ENCODE peak calls at places on chromosomes 7 and 10, in four cellular contexts. B is prostate gland, E is mammary epithelial cell, V is hepatocyte. R is an unnamed sample. For H3K4me1, the result is how much of the 10 kb centered on the place peaks cover.

GRCh38 chr10:810351-810846 is 120.9 kb upstream of the DIP2C start:
- DNase-seq in B (no peak), E (no peak), V (peak), R (no peak)

GRCh38 chr10:18976681-18977251 is 71.8 kb upstream of the MALRD1 start:
- DNase-seq in B (no peak), E (no peak), V (peak), R (no peak)

GRCh38 chr7:30238721-30239441 is 45.5 kb upstream of the ZNRF2 start:
- DNase-seq in B (peak), E (peak), V (peak), R (no peak)

GRCh38 chr7:17144313-17144712 is 154.1 kb upstream of the AHR start:
- DNase-seq in B (no peak), E (peak), V (no peak), R (peak)

GRCh38 chr10:24340429-24340828 is 131.5 kb downstream of the KIAA1217 start:
- DNase-seq in B (no peak), E (no peak), V (no peak), R (no peak)

GRCh38 chr10:35195361-35196306 is 69.0 kb downstream of the CREM start:
- DNase-seq in B (peak), E (peak), V (peak), R (peak)

GRCh38 chr10:49614242-49615198 is 683 bp downstream of the CHAT start:
- DNase-seq in B (no peak), E (no peak), V (no peak), R (no peak)

GRCh38 chr7:36301914-36302771 is 87.5 kb upstream of the ANLN start:
- DNase-seq in B (no peak), E (no peak), V (no peak), R (no peak)

GRCh38 chr10:51886438-51887068 is 187.2 kb upstream of the CSTF2T start:
- DNase-seq in B (no peak), E (no peak), V (no peak), R (no peak)

GRCh38 chr7:39911167-39911566 is 38.9 kb upstream of the CDK13 start:
- DNase-seq in B (no peak), E (no peak), V (no peak), R (no peak)

GRCh38 chr7:14380881-14381280 is 391.4 kb upstream of the ETV1 start:
- DNase-seq in B (no peak), E (no peak), V (no peak), R (no peak)

GRCh38 chr10:1294748-1295147 is 238.6 kb downstream of the WDR37 start:
- DNase-seq in B (no peak), E (no peak), V (no peak), R (no peak)

GRCh38 chr7:50664461-50664922 is 99.3 kb upstream of the DDC start:
- DNase-seq in B (no peak), E (peak), V (no peak), R (no peak)

GRCh38 chr7:7567898-7568531 is 1.3 kb downstream of the MIOS start:
- DNase-seq in B (no peak), E (no peak), V (no peak), R (no peak)

GRCh38 chr7:64618785-64619456 is 47.0 kb upstream of the ZNF107 start:
- DNase-seq in B (peak), E (peak), V (no peak), R (no peak)

GRCh38 chr7:123655614-123656013 is at the start of gene LMOD2:
- DNase-seq in B (no peak), E (no peak), V (no peak), R (no peak)

GRCh38 chr10:126935263-126935946 is 30.2 kb downstream of the DOCK1 start:
- DNase-seq in B (no peak), E (peak), V (no peak), R (no peak)

GRCh38 chr7:71272509-71273214 is 140.7 kb downstream of the GALNT17 start:
- DNase-seq in B (no peak), E (no peak), V (no peak), R (no peak)

GRCh38 chr7:138785587-138786437 is 12.0 kb upstream of the TMEM213 start:
- DNase-seq in B (no peak), E (peak), V (no peak), R (no peak)

GRCh38 chr10:48215148-48215982 is 59.1 kb downstream of the FRMPD2 start:
- DNase-seq in B (peak), E (peak), V (peak), R (no peak)

GRCh38 chr10:52106895-52107294 is 207.2 kb upstream of the DKK1 start:
- DNase-seq in B (no peak), E (no peak), V (no peak), R (no peak)

GRCh38 chr7:91045626-91046025 is 218.6 kb upstream of the FZD1 start:
- DNase-seq in B (no peak), E (no peak), V (no peak), R (no peak)

GRCh38 chr7:116354546-116355422 is 144.4 kb downstream of the TES start:
- DNase-seq in B (peak), E (peak), V (peak), R (no peak)

GRCh38 chr10:127826161-127826740 is 66.5 kb downstream of the CLRN3 start:
- DNase-seq in B (no peak), E (no peak), V (no peak), R (peak)

GRCh38 chr7:150479023-150479716 is 28.7 kb downstream of the GIMAP8 start:
- DNase-seq in B (no peak), E (peak), V (no peak), R (no peak)

GRCh38 chr10:29163746-29164145 is 125.1 kb upstream of the LYZL1 start:
- DNase-seq in B (no peak), E (peak), V (no peak), R (no peak)

GRCh38 chr7:35185908-35186731 is 67.8 kb downstream of the TBX20 start:
- DNase-seq in B (no peak), E (peak), V (peak), R (no peak)

GRCh38 chr10:126716366-126716765 is 45.9 kb upstream of the C10orf90 start:
- DNase-seq in B (no peak), E (no peak), V (no peak), R (no peak)

GRCh38 chr10:83990126-83990525 is 149.2 kb upstream of the GHITM start:
- DNase-seq in B (no peak), E (no peak), V (no peak), R (no peak)

GRCh38 chr10:59177031-59177861 is 803 bp downstream of the PHYHIPL start:
- DNase-seq in B (peak), E (peak), V (peak), R (no peak)

GRCh38 chr7:33040803-33041516 is 21.6 kb downstream of the NT5C3A start:
- DNase-seq in B (peak), E (peak), V (peak), R (peak)

GRCh38 chr10:106424076-106424475 is 740.4 kb downstream of the SORCS1 start:
- DNase-seq in B (no peak), E (peak), V (no peak), R (no peak)

GRCh38 chr7:122092964-122093797 is 50.9 kb downstream of the AASS start:
- DNase-seq in B (peak), E (peak), V (peak), R (peak)

GRCh38 chr10:71985542-71986250 is 21.5 kb downstream of the CHST3 start:
- DNase-seq in B (no peak), E (no peak), V (no peak), R (no peak)

GRCh38 chr7:99837649-99838361 is 10.0 kb downstream of the CYP3A43 start:
- DNase-seq in B (no peak), E (peak), V (peak), R (no peak)

GRCh38 chr10:100020883-100021248 is 11.1 kb upstream of the DNMBP start:
- DNase-seq in B (no peak), E (no peak), V (no peak), R (no peak)
- H3K4me3 ChIP-seq in B (no peak), E (no peak), V (no peak), R (no peak)

GRCh38 chr7:143385891-143386781 is 5.0 kb downstream of the ZYX start:
- DNase-seq in B (no peak), E (no peak), V (no peak), R (peak)
- H3K4me1 ChIP-seq in B (under half), E (half or more), V (under half), R (half or more)

GRCh38 chr10:129506101-129506797 is 39.2 kb downstream of the MGMT start:
- DNase-seq in B (no peak), E (no peak), V (no peak), R (no peak)
- TF ChIP-seq CTCF in B (no peak), E (no peak), V (no peak), R (no peak)

GRCh38 chr10:104331208-104331838 is 6.9 kb downstream of the ITPRIP start:
- DNase-seq in B (no peak), E (peak), V (peak), R (no peak)
- H3K4me3 ChIP-seq in B (no peak), E (no peak), V (no peak), R (no peak)

GRCh38 chr7:15566476-15566875 is 4.7 kb upstream of the AGMO start:
- DNase-seq in B (no peak), E (no peak), V (no peak), R (no peak)

GRCh38 chr7:15567036-15567435 is 5.2 kb upstream of the AGMO start:
- DNase-seq in B (no peak), E (no peak), V (no peak), R (no peak)

GRCh38 chr7:15567652-15568051 is 5.8 kb upstream of the AGMO start:
- DNase-seq in B (peak), E (no peak), V (no peak), R (no peak)

DNA sequence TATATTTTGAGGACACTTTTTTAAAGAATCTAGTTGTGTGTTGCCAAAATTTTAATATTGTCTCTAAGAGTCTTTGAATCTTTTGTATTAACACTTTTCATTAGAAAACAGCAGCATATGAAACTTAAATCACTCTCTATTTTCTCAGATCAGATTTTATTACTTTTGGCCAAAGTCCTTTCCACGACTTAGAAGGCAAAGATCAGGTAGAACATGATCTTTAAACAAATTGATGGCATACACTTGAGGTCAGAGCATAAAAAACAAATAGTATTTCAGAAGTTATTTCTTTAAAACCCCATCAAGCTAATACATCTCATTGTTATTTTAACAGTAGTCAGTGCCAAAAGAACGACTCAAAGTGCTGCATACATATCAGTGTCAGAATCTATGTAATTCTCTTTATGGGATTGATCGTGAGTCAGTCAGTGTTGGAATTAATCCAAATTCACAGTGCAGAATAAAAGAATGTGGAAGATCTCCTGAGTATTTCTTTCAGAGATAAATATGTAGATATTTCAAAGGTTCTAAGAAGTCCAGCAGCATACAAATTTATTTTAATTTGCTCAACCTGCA is 9.6 kb upstream of the AGMO start:
- DNase-seq in B (no peak), E (peak), V (no peak), R (no peak)
- H3K4me1 ChIP-seq in B (under half), E (under half), V (under half), R (under half)

GRCh38 chr10:88461426-88461825 is 121.7 kb downstream of the RNLS start:
- DNase-seq in B (no peak), E (no peak), V (no peak), R (no peak)
- TF ChIP-seq CTCF in B (no peak), E (no peak), V (no peak), R (no peak)

GRCh38 chr10:3106908-3107425 is 39.6 kb downstream of the PFKP start:
- DNase-seq in B (no peak), E (no peak), V (no peak), R (no peak)
- H3K4me3 ChIP-seq in B (no peak), E (peak), V (no peak), R (no peak)

R was measured in CD8-positive, alpha-beta T cell.